ENCODE peak calls at places on chromosome 10, in five cellular contexts. Q is RCC 7860, G is COR-L47, U is SK-N-DZ, E is posterior cingulate gyrus. V is an unnamed sample.

GRCh38 chr10:118911361-118911760 is 118.2 kb upstream of the NANOS1 start:
- DNase-seq in U (no peak), Q (peak; percentile 73), E (no peak), G (no peak), V (no peak)

GRCh38 chr10:99364125-99364524 is 35.0 kb downstream of the CNNM1 start:
- DNase-seq in E (no peak), U (no peak), Q (no peak), G (no peak), V (no peak)

GRCh38 chr10:15169555-15170407 is 1.3 kb upstream of the NMT2 start:
- DNase-seq in G (no peak), Q (no peak), E (peak; percentile 77), U (peak; percentile 32), V (no peak)

GRCh38 chr10:48535416-48536225 is 69.3 kb downstream of the ARHGAP22 start:
- DNase-seq in U (no peak), Q (no peak), E (no peak), G (no peak), V (no peak)

GRCh38 chr10:71434760-71435394 is 38.2 kb downstream of the CDH23 start:
- DNase-seq in G (no peak), E (peak; percentile 69), Q (no peak), U (no peak), V (no peak)

GRCh38 chr10:132395704-132396494 is 1.1 kb upstream of the PWWP2B start:
- DNase-seq in G (no peak), E (peak; percentile 89), Q (no peak), U (peak; percentile 51), V (peak; percentile 50)

GRCh38 chr10:87661861-87662785 is 2.4 kb downstream of the PAPSS2 start:
- DNase-seq in E (no peak), G (no peak), Q (peak; percentile 67), U (no peak), V (no peak)

GRCh38 chr10:88659725-88660592 is 4.3 kb upstream of the LIPF start:
- DNase-seq in U (no peak), E (no peak), Q (no peak), G (no peak), V (no peak)

GRCh38 chr10:79063071-79063491 is 5.7 kb upstream of the ZMIZ1 start:
- DNase-seq in G (no peak), Q (no peak), U (no peak), E (peak; percentile 49), V (peak; percentile 0)

GRCh38 chr10:70337201-70337651 is 45.2 kb downstream of the LRRC20 start:
- DNase-seq in Q (no peak), E (peak; percentile 60), G (no peak), U (peak; percentile 29), V (no peak)

GRCh38 chr10:73997479-73997805 is 474 bp upstream of the VCL start:
- DNase-seq in U (no peak), E (no peak), G (peak; percentile 14), Q (peak; percentile 24), V (no peak)

GRCh38 chr10:110409926-110410325 is 87.8 kb upstream of the DUSP5 start:
- DNase-seq in Q (no peak), G (no peak), E (no peak), U (no peak), V (no peak)

GRCh38 chr10:4733843-4734224 is 92.2 kb upstream of the AKR1E2 start:
- DNase-seq in Q (no peak), U (no peak), E (no peak), G (no peak), V (no peak)

GRCh38 chr10:22893776-22894175 is 34.1 kb upstream of the ARMC3 start:
- DNase-seq in Q (no peak), G (no peak), U (no peak), E (no peak), V (no peak)

GRCh38 chr10:124323806-124324205 is 94.9 kb downstream of the OAT start:
- DNase-seq in G (no peak), Q (no peak), U (no peak), E (no peak), V (no peak)